ENCODE peak calls at places on chromosomes 4 and X, in four cellular contexts. V is heart left ventricle, Z is mammary epithelial cell, M is sigmoid colon. K is an unnamed sample. For H3K4me1, the result is how much of the 10 kb centered on the place peaks cover.

GRCh38 chr4:13476915-13477314 is 7.2 kb downstream of the RAB28 start:
- DNase-seq in V (no peak), Z (peak), M (no peak), K (no peak)

GRCh38 chrX:10199212-10199611 is 42.4 kb downstream of the CLCN4 start:
- DNase-seq in V (peak), Z (no peak), M (peak), K (peak)

GRCh38 chr4:8015512-8015911 is 75.9 kb upstream of the AFAP1 start:
- DNase-seq in V (no peak), Z (no peak), M (no peak), K (peak)

GRCh38 chr4:100428051-100428450 is 89.8 kb downstream of the EMCN start:
- DNase-seq in V (no peak), Z (peak), M (no peak), K (no peak)

GRCh38 chr4:38060829-38061431 is 100.7 kb downstream of the PTTG2 start:
- DNase-seq in V (no peak), Z (no peak), M (no peak), K (no peak)

GRCh38 chr4:173243321-173243720 is 74.7 kb downstream of the GALNT7 start:
- DNase-seq in V (no peak), Z (peak), M (no peak), K (no peak)

GRCh38 chrX:109281478-109282275 is 200.2 kb downstream of the GUCY2F start:
- DNase-seq in V (no peak), Z (peak), M (no peak), K (no peak)

GRCh38 chr4:90174622-90175023 is 47.4 kb downstream of the CCSER1 start:
- DNase-seq in V (no peak), Z (peak), M (no peak), K (no peak)

GRCh38 chr4:184536070-184536880 is 61.9 kb upstream of the IRF2 start:
- DNase-seq in V (no peak), Z (peak), M (no peak), K (no peak)

GRCh38 chrX:2266445-2267349 is 234.1 kb downstream of the DHRSX start:
- DNase-seq in V (no peak), Z (no peak), M (no peak), K (no peak)

GRCh38 chr4:56768301-56768700 is 53.2 kb downstream of the SPINK2 start:
- DNase-seq in V (no peak), Z (no peak), M (no peak), K (no peak)
- H3K4me1 ChIP-seq in V (under half), Z (under half), M (under half), K (under half)

GRCh38 chr4:113686950-113687718 is 74.4 kb downstream of the CAMK2D start:
- DNase-seq in V (no peak), Z (no peak), M (no peak), K (no peak)
- H3K4me1 ChIP-seq in V (under half), Z (under half), M (under half), K (under half)

GRCh38 chrX:46324166-46324565 is 221.1 kb downstream of the ZNF674 start:
- DNase-seq in V (no peak), Z (no peak), M (no peak), K (no peak)

GRCh38 chrX:46327229-46328081 is 217.8 kb downstream of the ZNF674 start:
- DNase-seq in V (peak), Z (peak), M (no peak), K (peak)

GRCh38 chrX:46325312-46325877 is 219.8 kb downstream of the ZNF674 start:
- DNase-seq in V (no peak), Z (peak), M (no peak), K (no peak)

GRCh38 chrX:46328133-46328532 is 217.1 kb downstream of the ZNF674 start:
- DNase-seq in V (no peak), Z (no peak), M (no peak), K (no peak)

DNA sequence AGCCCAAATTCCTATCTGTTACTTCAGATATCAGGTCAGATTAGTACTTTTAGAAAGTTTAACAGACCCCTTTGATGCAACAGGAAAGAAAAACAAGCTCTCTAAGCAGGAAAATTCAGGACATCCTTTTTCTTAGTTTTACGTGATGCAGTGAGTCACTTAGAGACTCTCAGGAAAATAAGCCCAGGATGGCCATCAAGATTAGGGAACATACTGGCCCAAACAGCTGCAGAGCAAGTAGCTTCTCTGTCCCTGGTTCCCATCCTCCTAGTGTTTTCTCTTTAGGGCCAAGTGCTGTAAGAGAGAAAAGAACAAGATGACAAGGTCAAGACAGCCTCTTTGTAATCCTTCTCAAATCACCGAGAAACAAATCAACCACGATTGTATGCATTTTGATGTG is 219.1 kb downstream of the ZNF674 start:
- DNase-seq in V (no peak), Z (peak), M (no peak), K (no peak)
- H3K4me1 ChIP-seq in V (under half), Z (under half), M (under half), K (under half)

GRCh38 chrX:118523920-118524319 is 28.3 kb downstream of the DOCK11 start:
- DNase-seq in V (no peak), Z (no peak), M (no peak), K (no peak)

GRCh38 chrX:118526149-118526548 is 30.5 kb downstream of the DOCK11 start:
- DNase-seq in V (no peak), Z (no peak), M (no peak), K (no peak)

GRCh38 chrX:118525146-118525725 is 29.6 kb downstream of the DOCK11 start:
- DNase-seq in V (no peak), Z (no peak), M (no peak), K (no peak)

GRCh38 chrX:118522230-118522926 is 26.8 kb downstream of the DOCK11 start:
- DNase-seq in V (no peak), Z (no peak), M (no peak), K (no peak)

GRCh38 chrX:118524344-118524743 is 28.7 kb downstream of the DOCK11 start:
- DNase-seq in V (no peak), Z (no peak), M (no peak), K (no peak)
- H3K4me1 ChIP-seq in V (under half), Z (under half), M (under half), K (under half)

DNA sequence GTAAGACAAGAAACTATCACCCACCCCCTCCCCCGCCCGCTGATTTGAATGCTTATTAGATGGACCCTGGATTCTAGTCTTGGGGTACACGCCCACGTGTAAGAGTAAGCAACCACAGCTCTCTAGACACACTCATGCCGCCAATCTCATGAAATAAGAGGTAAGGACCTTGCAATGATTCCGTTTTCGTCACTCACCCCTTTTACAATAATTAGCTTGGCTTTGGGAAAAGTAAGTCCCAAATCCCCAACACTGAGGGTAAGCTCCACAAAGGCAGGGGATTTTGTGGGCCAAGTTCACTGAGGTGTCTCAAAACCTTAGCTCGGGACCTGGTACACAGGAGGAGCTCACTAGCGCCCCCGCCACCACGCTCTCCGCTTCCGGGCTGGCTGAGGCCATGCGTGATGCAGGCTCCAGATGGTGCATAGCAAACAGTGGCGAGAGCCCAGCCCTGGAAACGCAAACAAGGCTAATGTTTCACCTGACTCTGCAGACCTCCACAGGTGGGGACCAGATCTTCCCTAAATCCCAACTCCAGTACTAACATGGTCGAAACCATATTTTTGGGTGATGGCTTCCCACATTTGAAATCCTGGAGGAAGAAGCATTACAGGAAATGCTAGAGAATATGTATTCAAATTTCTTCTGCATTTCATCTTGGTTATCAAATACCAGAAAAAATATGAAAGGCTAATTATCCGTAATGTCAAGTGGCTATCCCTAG is 4.1 kb downstream of the PLAC8 start:
- DNase-seq in V (peak), Z (peak), M (peak), K (peak)
- H3K4me1 ChIP-seq in V (under half), Z (under half), M (under half), K (under half)

GRCh38 chr4:6184169-6184568 is 16.2 kb downstream of the JAKMIP1 start:
- DNase-seq in V (no peak), Z (no peak), M (no peak), K (no peak)

GRCh38 chr4:6183740-6184139 is 16.6 kb downstream of the JAKMIP1 start:
- DNase-seq in V (no peak), Z (no peak), M (no peak), K (no peak)

GRCh38 chr4:6180841-6181631 is 19.3 kb downstream of the JAKMIP1 start:
- DNase-seq in V (no peak), Z (no peak), M (no peak), K (no peak)

GRCh38 chr4:6179362-6179761 is 21.0 kb downstream of the JAKMIP1 start:
- DNase-seq in V (no peak), Z (no peak), M (no peak), K (no peak)

GRCh38 chr4:6182390-6183280 is 17.7 kb downstream of the JAKMIP1 start:
- DNase-seq in V (no peak), Z (no peak), M (no peak), K (no peak)
- H3K4me1 ChIP-seq in V (under half), Z (under half), M (under half), K (under half)

DNA sequence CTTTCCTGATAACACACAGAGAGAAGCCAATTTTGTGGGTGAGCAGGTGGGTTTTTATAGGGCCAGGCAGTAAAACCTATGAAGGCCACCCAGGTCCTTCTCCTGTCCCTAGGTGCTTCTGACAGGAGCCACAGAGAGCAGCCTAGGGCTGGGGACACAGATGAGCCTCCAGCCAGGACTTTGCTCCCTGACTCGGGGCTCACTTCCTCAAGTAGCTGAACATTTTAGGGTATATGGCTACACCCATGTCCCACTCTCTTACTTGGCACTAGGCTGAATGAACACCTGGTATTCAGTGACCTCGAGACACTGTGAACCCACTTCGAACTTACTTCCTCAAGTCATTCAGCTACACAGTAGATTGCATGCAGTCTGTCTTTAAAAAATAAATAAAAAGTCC is 217.3 kb downstream of the MID1IP1 start:
- DNase-seq in V (no peak), Z (no peak), M (no peak), K (no peak)
- H3K4me1 ChIP-seq in V (under half), Z (under half), M (under half), K (under half)

GRCh38 chr4:153529646-153530045 is 63.5 kb downstream of the TMEM131L start:
- DNase-seq in V (no peak), Z (no peak), M (no peak), K (no peak)

GRCh38 chr4:153530996-153531375 is 64.8 kb downstream of the TMEM131L start:
- DNase-seq in V (no peak), Z (no peak), M (no peak), K (no peak)

GRCh38 chr4:153528705-153529493 is 62.7 kb downstream of the TMEM131L start:
- DNase-seq in V (no peak), Z (no peak), M (no peak), K (no peak)

GRCh38 chr4:153532227-153532626 is 66.1 kb downstream of the TMEM131L start:
- DNase-seq in V (no peak), Z (no peak), M (no peak), K (no peak)

DNA sequence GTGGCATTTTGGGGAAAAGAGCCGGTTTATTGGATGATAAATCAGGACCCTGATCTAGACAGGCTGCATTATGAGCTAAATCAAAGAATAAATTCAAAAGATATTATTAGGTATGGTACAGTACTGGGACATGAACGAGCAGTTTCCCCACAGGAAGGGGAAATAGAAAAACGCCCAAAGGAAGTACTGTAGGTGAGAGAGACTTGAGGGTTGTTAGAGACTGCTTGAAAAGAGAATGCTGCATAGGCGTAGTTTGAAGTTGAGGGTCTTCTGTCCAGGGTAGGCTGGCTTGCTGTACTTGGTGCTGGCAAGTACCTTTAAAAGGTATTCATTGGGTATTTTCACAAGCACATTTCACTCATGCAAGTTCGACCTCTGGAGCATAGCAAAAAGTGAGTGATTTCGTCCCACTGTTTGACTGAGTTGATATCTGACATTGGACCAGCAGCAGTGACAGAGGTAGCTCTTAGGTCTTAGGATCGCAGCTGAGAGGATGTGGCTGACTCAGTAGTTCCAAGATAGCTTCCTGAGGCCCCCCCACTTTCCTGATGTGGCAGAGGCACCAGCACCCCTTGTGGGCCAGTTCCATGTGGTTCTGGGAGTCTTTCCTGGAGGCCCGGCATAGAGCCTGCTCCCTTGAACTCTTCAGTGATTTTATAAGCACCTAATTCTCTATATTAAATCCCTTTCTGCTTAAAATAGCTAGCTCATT is 64.3 kb downstream of the TMEM131L start:
- DNase-seq in V (no peak), Z (no peak), M (no peak), K (no peak)
- H3K4me1 ChIP-seq in V (under half), Z (under half), M (under half), K (under half)